ENCODE peak calls at places on chromosomes 11 and 22, in eight cellular contexts. R is dorsolateral prefrontal cortex; T is SK-N-SH; L is RPMI7951; B is body of pancreas; P is stimulated activated CD4-positive, alpha-beta T cell treated with anti-CD3 and anti-CD28 coated beads, Interleukin-4, amount 100 ng/mL, for 1 hour; D is SHP77; C is HuH-7. N is an unnamed sample.

GRCh38 chr11:33160147-33160546 is 1.1 kb downstream of the CSTF3 start:
- DNase-seq in C (no peak), B (no peak), D (peak), T (peak), R (no peak), L (peak), P (no peak), N (peak)

GRCh38 chr11:104918113-104918824 is 20.0 kb upstream of the CASP12 start:
- DNase-seq in D (no peak), P (no peak), B (no peak), C (no peak), R (no peak), L (peak), T (no peak), N (no peak)

GRCh38 chr11:128365044-128365443 is 222.3 kb downstream of the ETS1 start:
- DNase-seq in L (peak), P (no peak), B (no peak), T (no peak), D (no peak), C (no peak), R (no peak), N (peak)

GRCh38 chr11:130414107-130415088 is 14.0 kb downstream of the ADAMTS8 start:
- DNase-seq in R (no peak), D (no peak), B (no peak), L (no peak), T (no peak), P (no peak), C (no peak), N (no peak)

GRCh38 chr11:22472306-22472705 is 134.1 kb downstream of the SLC17A6 start:
- DNase-seq in L (no peak), P (no peak), T (no peak), D (no peak), R (no peak), B (no peak), C (no peak), N (peak)

GRCh38 chr11:23866641-23867040 is 630.2 kb upstream of the LUZP2 start:
- DNase-seq in L (no peak), D (no peak), B (no peak), R (no peak), P (no peak), T (no peak), C (no peak), N (no peak)

GRCh38 chr22:40476341-40476740 is 105.9 kb downstream of the SGSM3 start:
- DNase-seq in R (no peak), C (no peak), D (no peak), L (no peak), T (no peak), B (no peak), P (no peak), N (no peak)

GRCh38 chr22:41598081-41598480 is 8.4 kb upstream of the PMM1 start:
- DNase-seq in L (peak), R (no peak), D (no peak), B (no peak), T (no peak), C (no peak), P (no peak), N (no peak)

GRCh38 chr11:17164361-17165246 is 43.2 kb downstream of the PIK3C2A start:
- DNase-seq in T (no peak), P (no peak), B (no peak), R (no peak), L (peak), D (no peak), C (peak), N (no peak)

GRCh38 chr11:70641366-70641765 is 243.0 kb downstream of the CTTN start:
- DNase-seq in T (peak), B (no peak), R (no peak), D (peak), L (peak), P (no peak), C (no peak), N (no peak)

N was measured in A549.